ENCODE peak calls at places on chromosomes 4 and X, in five cellular contexts. One of them, this sample, is unnamed.

GRCh38 chr4:76449362-76449767 is 14.3 kb downstream of the SHROOM3 start:
- DNase-seq in stimulated activated naive CD8-positive, alpha-beta T cell treated with anti-CD3 and anti-CD28 coated beads, Interleukin-15, amount 100 ng/mL, for 72 hours: no peak
- DNase-seq in Right ventricle myocardium superior: no peak
- DNase-seq in A172: no peak
- DNase-seq in hepatocyte: no peak
- DNase-seq in this sample: no peak

GRCh38 chr4:23728971-23729370 is 160.9 kb downstream of the PPARGC1A start:
- DNase-seq in stimulated activated naive CD8-positive, alpha-beta T cell treated with anti-CD3 and anti-CD28 coated beads, Interleukin-15, amount 100 ng/mL, for 72 hours: no peak
- DNase-seq in Right ventricle myocardium superior: no peak
- DNase-seq in A172: peak
- DNase-seq in hepatocyte: no peak
- DNase-seq in this sample: no peak

GRCh38 chr4:81650871-81651270 is 179.2 kb upstream of the RASGEF1B start:
- DNase-seq in stimulated activated naive CD8-positive, alpha-beta T cell treated with anti-CD3 and anti-CD28 coated beads, Interleukin-15, amount 100 ng/mL, for 72 hours: no peak
- DNase-seq in Right ventricle myocardium superior: no peak
- DNase-seq in A172: no peak
- DNase-seq in hepatocyte: peak
- DNase-seq in this sample: no peak

GRCh38 chrX:54891573-54891972 is 29.1 kb upstream of the TRO start:
- DNase-seq in stimulated activated naive CD8-positive, alpha-beta T cell treated with anti-CD3 and anti-CD28 coated beads, Interleukin-15, amount 100 ng/mL, for 72 hours: no peak
- DNase-seq in Right ventricle myocardium superior: no peak
- DNase-seq in A172: peak
- DNase-seq in hepatocyte: peak
- DNase-seq in this sample: no peak

GRCh38 chr4:55069248-55069647 is 56.1 kb downstream of the KDR start:
- DNase-seq in stimulated activated naive CD8-positive, alpha-beta T cell treated with anti-CD3 and anti-CD28 coated beads, Interleukin-15, amount 100 ng/mL, for 72 hours: no peak
- DNase-seq in Right ventricle myocardium superior: no peak
- DNase-seq in A172: peak
- DNase-seq in hepatocyte: peak
- DNase-seq in this sample: no peak

GRCh38 chr4:24477919-24478318 is 106.4 kb downstream of the DHX15 start:
- DNase-seq in stimulated activated naive CD8-positive, alpha-beta T cell treated with anti-CD3 and anti-CD28 coated beads, Interleukin-15, amount 100 ng/mL, for 72 hours: no peak
- DNase-seq in Right ventricle myocardium superior: peak
- DNase-seq in A172: peak
- DNase-seq in hepatocyte: peak
- DNase-seq in this sample: no peak

GRCh38 chrX:45992402-45993123 is 552.7 kb downstream of the ZNF674 start:
- DNase-seq in stimulated activated naive CD8-positive, alpha-beta T cell treated with anti-CD3 and anti-CD28 coated beads, Interleukin-15, amount 100 ng/mL, for 72 hours: no peak
- DNase-seq in Right ventricle myocardium superior: no peak
- DNase-seq in A172: no peak
- DNase-seq in hepatocyte: no peak
- DNase-seq in this sample: no peak

GRCh38 chr4:43331226-43332078 is 438.9 kb downstream of the GRXCR1 start:
- DNase-seq in stimulated activated naive CD8-positive, alpha-beta T cell treated with anti-CD3 and anti-CD28 coated beads, Interleukin-15, amount 100 ng/mL, for 72 hours: no peak
- DNase-seq in Right ventricle myocardium superior: no peak
- DNase-seq in A172: peak
- DNase-seq in hepatocyte: no peak
- DNase-seq in this sample: no peak

GRCh38 chr4:164039482-164039881 is 545.0 kb downstream of the TMA16 start:
- DNase-seq in stimulated activated naive CD8-positive, alpha-beta T cell treated with anti-CD3 and anti-CD28 coated beads, Interleukin-15, amount 100 ng/mL, for 72 hours: no peak
- DNase-seq in Right ventricle myocardium superior: no peak
- DNase-seq in A172: no peak
- DNase-seq in hepatocyte: no peak
- DNase-seq in this sample: no peak

GRCh38 chrX:1035206-1035605 is 177.2 kb downstream of the CRLF2 start:
- DNase-seq in stimulated activated naive CD8-positive, alpha-beta T cell treated with anti-CD3 and anti-CD28 coated beads, Interleukin-15, amount 100 ng/mL, for 72 hours: no peak
- DNase-seq in Right ventricle myocardium superior: no peak
- DNase-seq in A172: no peak
- DNase-seq in hepatocyte: no peak
- DNase-seq in this sample: no peak

GRCh38 chr4:81165853-81166430 is 49.1 kb downstream of the PRKG2 start:
- DNase-seq in stimulated activated naive CD8-positive, alpha-beta T cell treated with anti-CD3 and anti-CD28 coated beads, Interleukin-15, amount 100 ng/mL, for 72 hours: no peak
- DNase-seq in Right ventricle myocardium superior: no peak
- DNase-seq in A172: no peak
- DNase-seq in hepatocyte: no peak
- DNase-seq in this sample: no peak

GRCh38 chrX:14616876-14617275 is 87.5 kb downstream of the GLRA2 start:
- DNase-seq in stimulated activated naive CD8-positive, alpha-beta T cell treated with anti-CD3 and anti-CD28 coated beads, Interleukin-15, amount 100 ng/mL, for 72 hours: no peak
- DNase-seq in Right ventricle myocardium superior: no peak
- DNase-seq in A172: no peak
- DNase-seq in hepatocyte: no peak
- DNase-seq in this sample: no peak

GRCh38 chr4:18961879-18962278 is 940.3 kb upstream of the LCORL start:
- DNase-seq in stimulated activated naive CD8-positive, alpha-beta T cell treated with anti-CD3 and anti-CD28 coated beads, Interleukin-15, amount 100 ng/mL, for 72 hours: no peak
- DNase-seq in Right ventricle myocardium superior: no peak
- DNase-seq in A172: no peak
- DNase-seq in hepatocyte: no peak
- DNase-seq in this sample: no peak

GRCh38 chr4:94650690-94651089 is 107.1 kb upstream of the BMPR1B start:
- DNase-seq in stimulated activated naive CD8-positive, alpha-beta T cell treated with anti-CD3 and anti-CD28 coated beads, Interleukin-15, amount 100 ng/mL, for 72 hours: no peak
- DNase-seq in Right ventricle myocardium superior: no peak
- DNase-seq in A172: no peak
- DNase-seq in hepatocyte: no peak
- DNase-seq in this sample: no peak

GRCh38 chrX:77924320-77924859 is 13.9 kb downstream of the ATP7A start:
- DNase-seq in stimulated activated naive CD8-positive, alpha-beta T cell treated with anti-CD3 and anti-CD28 coated beads, Interleukin-15, amount 100 ng/mL, for 72 hours: no peak
- DNase-seq in Right ventricle myocardium superior: no peak
- DNase-seq in A172: no peak
- DNase-seq in hepatocyte: no peak
- DNase-seq in this sample: no peak

GRCh38 chr4:89509708-89510269 is 202.2 kb upstream of the GPRIN3 start:
- DNase-seq in stimulated activated naive CD8-positive, alpha-beta T cell treated with anti-CD3 and anti-CD28 coated beads, Interleukin-15, amount 100 ng/mL, for 72 hours: peak
- DNase-seq in Right ventricle myocardium superior: no peak
- DNase-seq in A172: no peak
- DNase-seq in hepatocyte: no peak
- DNase-seq in this sample: no peak

GRCh38 chr4:68434277-68434676 is 13.0 kb upstream of the TMPRSS11E start:
- DNase-seq in stimulated activated naive CD8-positive, alpha-beta T cell treated with anti-CD3 and anti-CD28 coated beads, Interleukin-15, amount 100 ng/mL, for 72 hours: no peak
- DNase-seq in Right ventricle myocardium superior: no peak
- DNase-seq in A172: no peak
- DNase-seq in hepatocyte: no peak
- DNase-seq in this sample: no peak

GRCh38 chr4:36812153-36812552 is 432.4 kb upstream of the NWD2 start:
- DNase-seq in stimulated activated naive CD8-positive, alpha-beta T cell treated with anti-CD3 and anti-CD28 coated beads, Interleukin-15, amount 100 ng/mL, for 72 hours: no peak
- DNase-seq in Right ventricle myocardium superior: no peak
- DNase-seq in A172: no peak
- DNase-seq in hepatocyte: no peak
- DNase-seq in this sample: no peak

GRCh38 chr4:183571350-183572076 is 66.7 kb downstream of the ING2 start:
- DNase-seq in stimulated activated naive CD8-positive, alpha-beta T cell treated with anti-CD3 and anti-CD28 coated beads, Interleukin-15, amount 100 ng/mL, for 72 hours: no peak
- DNase-seq in Right ventricle myocardium superior: no peak
- DNase-seq in A172: no peak
- DNase-seq in hepatocyte: peak
- DNase-seq in this sample: no peak

GRCh38 chr4:47839259-47839658 is 1.4 kb upstream of the CORIN start:
- DNase-seq in stimulated activated naive CD8-positive, alpha-beta T cell treated with anti-CD3 and anti-CD28 coated beads, Interleukin-15, amount 100 ng/mL, for 72 hours: no peak
- DNase-seq in Right ventricle myocardium superior: no peak
- DNase-seq in A172: no peak
- DNase-seq in hepatocyte: peak
- DNase-seq in this sample: no peak